ENCODE peak calls at places on chromosomes 6 and 20, in four cellular contexts. V is CD4-positive, alpha-beta T cell; W is astrocyte of the cerebellum; I is ascending aorta. S is an unnamed sample.

GRCh38 chr6:84457276-84457675 is 229.8 kb upstream of the CEP162 start:
- DNase-seq in V (no peak), W (no peak), I (no peak), S (no peak)

GRCh38 chr20:47792021-47792618 is 6.8 kb upstream of the SULF2 start:
- DNase-seq in V (no peak), W (peak; percentile 98), I (peak; percentile 69), S (no peak)

GRCh38 chr6:72784071-72784470 is 162.2 kb downstream of the KCNQ5 start:
- DNase-seq in V (no peak), W (no peak), I (no peak), S (no peak)

GRCh38 chr6:157434349-157435016 is 53.5 kb downstream of the ZDHHC14 start:
- DNase-seq in V (no peak), W (no peak), I (no peak), S (no peak)

GRCh38 chr20:58788896-58789295 is 61.8 kb downstream of the GNAS-AS1 start:
- DNase-seq in V (no peak), W (no peak), I (no peak), S (no peak)

GRCh38 chr6:15715060-15715459 is 52.2 kb upstream of the DTNBP1 start:
- DNase-seq in V (no peak), W (no peak), I (no peak), S (no peak)

GRCh38 chr20:20712004-20712473 is 405 bp downstream of the RALGAPA2 start:
- DNase-seq in V (peak; percentile 35), W (no peak), I (no peak), S (no peak)

GRCh38 chr6:157779705-157780604 is 43.1 kb upstream of the SNX9 start:
- DNase-seq in V (no peak), W (no peak), I (no peak), S (no peak)

GRCh38 chr6:26270903-26271639 is 93.9 kb upstream of the BTN3A2 start:
- DNase-seq in V (peak; percentile 72), W (peak; percentile 85), I (no peak), S (peak; percentile 78)

GRCh38 chr20:2289475-2289874 is 6.3 kb upstream of the TGM3 start:
- DNase-seq in V (no peak), W (no peak), I (no peak), S (no peak)

GRCh38 chr6:125004198-125004597 is 42.0 kb downstream of the RNF217 start:
- DNase-seq in V (no peak), W (no peak), I (no peak), S (no peak)

GRCh38 chr20:62650551-62651284 is 8.4 kb downstream of the SLCO4A1 start:
- DNase-seq in V (no peak), W (no peak), I (no peak), S (no peak)

GRCh38 chr6:24994812-24995211 is 59.1 kb upstream of the RIPOR2 start:
- DNase-seq in V (no peak), W (no peak), I (no peak), S (no peak)
- TF ChIP-seq CTCF in V (no peak), W (no peak), I (no peak), S (no peak)

DNA sequence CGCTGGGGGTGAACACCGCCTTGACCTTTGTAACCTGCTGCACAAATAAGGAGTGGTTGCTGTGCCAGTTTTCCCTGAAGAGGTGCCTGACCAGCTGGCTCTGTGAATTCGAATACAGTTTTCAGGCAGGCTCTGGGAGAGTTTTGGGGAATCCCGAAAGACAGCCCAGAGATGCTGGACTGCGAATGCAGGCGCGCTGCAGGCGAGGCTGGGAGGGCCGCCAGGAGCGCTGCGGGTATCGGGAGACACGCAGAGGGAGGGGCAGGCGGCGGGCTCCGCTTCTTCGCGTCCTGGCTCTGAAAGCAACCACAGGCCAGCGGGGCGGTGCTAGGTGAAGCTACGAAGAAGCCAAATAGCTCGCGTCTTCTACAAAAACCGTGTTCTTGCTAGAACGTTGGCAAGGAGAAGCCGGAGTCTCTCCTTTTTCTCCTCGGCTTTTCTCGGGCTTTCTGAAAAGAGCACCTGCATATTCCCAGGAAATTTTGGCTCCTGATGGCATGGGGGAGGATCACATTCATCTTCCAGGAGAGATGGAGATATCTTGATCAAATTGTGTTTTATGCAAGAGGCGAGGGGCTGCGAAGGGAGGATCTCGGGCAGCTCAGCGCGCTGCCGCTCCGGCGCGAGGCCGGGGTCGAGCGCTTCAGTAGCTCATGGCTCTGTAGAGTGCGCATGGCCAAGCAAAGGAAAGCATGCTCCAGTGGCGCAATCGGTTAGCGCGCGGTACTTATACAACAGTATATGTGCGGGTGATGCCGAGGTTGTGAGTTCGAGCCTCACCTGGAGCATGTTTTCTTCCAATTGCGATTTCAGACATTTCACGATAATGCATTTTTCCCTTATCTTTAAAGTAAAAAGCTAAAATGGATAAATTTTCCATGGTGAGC is 158.1 kb upstream of the ZNF184 start:
- DNase-seq in V (no peak), W (peak; percentile 32), I (no peak), S (no peak)
- TF ChIP-seq CTCF in V (no peak), W (no peak), I (no peak), S (no peak)

GRCh38 chr6:10084276-10084993 is 330.4 kb downstream of the TFAP2A start:
- DNase-seq in V (no peak), W (no peak), I (no peak), S (no peak)
- TF ChIP-seq CTCF in V (no peak), W (no peak), I (no peak), S (no peak)

GRCh38 chr6:115896538-115897129 is 164.1 kb downstream of the FRK start:
- DNase-seq in V (no peak), W (peak; percentile 28), I (no peak), S (no peak)
- TF ChIP-seq CTCF in V (peak; percentile 33), W (peak; percentile 79), I (peak; percentile 75), S (no peak)

GRCh38 chr6:167778497-167779122 is 48.1 kb upstream of the AFDN start:
- DNase-seq in V (no peak), W (no peak), I (no peak), S (no peak)
- TF ChIP-seq CTCF in V (no peak), W (no peak), I (no peak), S (no peak)